ENCODE peak calls at places on chromosomes 6 and 20, in nine cellular contexts. One of them, this sample, is unnamed.

GRCh38 chr6:107386340-107386739 is 73.0 kb downstream of the PDSS2 start:
- DNase-seq in GM23338: no peak
- DNase-seq in transverse colon: no peak
- DNase-seq in HL-60: no peak
- DNase-seq in sigmoid colon: no peak
- DNase-seq in H1: no peak
- DNase-seq in HCT116: no peak
- DNase-seq in stomach: no peak
- DNase-seq in upper lobe of left lung: no peak
- DNase-seq in this sample: no peak

GRCh38 chr6:76708641-76709331 is 636.3 kb upstream of the IMPG1 start:
- DNase-seq in transverse colon: no peak
- DNase-seq in GM23338: peak
- DNase-seq in HL-60: no peak
- DNase-seq in stomach: no peak
- DNase-seq in sigmoid colon: no peak
- DNase-seq in HCT116: peak
- DNase-seq in upper lobe of left lung: no peak
- DNase-seq in H1: no peak
- DNase-seq in this sample: no peak

GRCh38 chr20:17611540-17612286 is 41.8 kb downstream of the DSTN start:
- DNase-seq in GM23338: peak
- DNase-seq in stomach: peak
- DNase-seq in HL-60: no peak
- DNase-seq in H1: no peak
- DNase-seq in HCT116: peak
- DNase-seq in sigmoid colon: peak
- DNase-seq in upper lobe of left lung: peak
- DNase-seq in transverse colon: peak
- DNase-seq in this sample: peak

GRCh38 chr6:166958926-166959861 is 2.8 kb upstream of the RNASET2 start:
- DNase-seq in H1: no peak
- DNase-seq in stomach: no peak
- DNase-seq in HCT116: no peak
- DNase-seq in upper lobe of left lung: no peak
- DNase-seq in GM23338: no peak
- DNase-seq in HL-60: peak
- DNase-seq in transverse colon: peak
- DNase-seq in sigmoid colon: no peak
- DNase-seq in this sample: peak

GRCh38 chr6:26575494-26575939 is 21.2 kb upstream of the ABT1 start:
- DNase-seq in H1: no peak
- DNase-seq in GM23338: peak
- DNase-seq in stomach: no peak
- DNase-seq in HCT116: no peak
- DNase-seq in upper lobe of left lung: no peak
- DNase-seq in sigmoid colon: no peak
- DNase-seq in HL-60: peak
- DNase-seq in transverse colon: no peak
- DNase-seq in this sample: no peak

GRCh38 chr6:6684365-6684833 is 95.9 kb downstream of the LY86 start:
- DNase-seq in H1: no peak
- DNase-seq in HCT116: no peak
- DNase-seq in stomach: no peak
- DNase-seq in upper lobe of left lung: no peak
- DNase-seq in transverse colon: no peak
- DNase-seq in GM23338: no peak
- DNase-seq in HL-60: no peak
- DNase-seq in sigmoid colon: no peak
- DNase-seq in this sample: no peak

GRCh38 chr6:20211037-20211940 is 980 bp downstream of the MBOAT1 start:
- DNase-seq in transverse colon: peak
- DNase-seq in HCT116: no peak
- DNase-seq in HL-60: no peak
- DNase-seq in sigmoid colon: no peak
- DNase-seq in stomach: peak
- DNase-seq in GM23338: peak
- DNase-seq in H1: no peak
- DNase-seq in upper lobe of left lung: no peak
- DNase-seq in this sample: no peak

GRCh38 chr6:112827793-112828192 is 480.7 kb downstream of the RFPL4B start:
- DNase-seq in sigmoid colon: peak
- DNase-seq in GM23338: no peak
- DNase-seq in HL-60: no peak
- DNase-seq in HCT116: no peak
- DNase-seq in H1: no peak
- DNase-seq in upper lobe of left lung: no peak
- DNase-seq in transverse colon: peak
- DNase-seq in stomach: no peak
- DNase-seq in this sample: no peak

GRCh38 chr6:25958700-25959162 is 3.9 kb upstream of the TRIM38 start:
- DNase-seq in transverse colon: no peak
- DNase-seq in HCT116: no peak
- DNase-seq in HL-60: no peak
- DNase-seq in stomach: no peak
- DNase-seq in GM23338: peak
- DNase-seq in sigmoid colon: no peak
- DNase-seq in upper lobe of left lung: no peak
- DNase-seq in H1: no peak
- DNase-seq in this sample: no peak

GRCh38 chr20:40668449-40669228 is 20.4 kb downstream of the MAFB start:
- DNase-seq in H1: no peak
- DNase-seq in stomach: no peak
- DNase-seq in upper lobe of left lung: no peak
- DNase-seq in HL-60: no peak
- DNase-seq in GM23338: no peak
- DNase-seq in transverse colon: no peak
- DNase-seq in sigmoid colon: no peak
- DNase-seq in HCT116: no peak
- DNase-seq in this sample: no peak

DNA sequence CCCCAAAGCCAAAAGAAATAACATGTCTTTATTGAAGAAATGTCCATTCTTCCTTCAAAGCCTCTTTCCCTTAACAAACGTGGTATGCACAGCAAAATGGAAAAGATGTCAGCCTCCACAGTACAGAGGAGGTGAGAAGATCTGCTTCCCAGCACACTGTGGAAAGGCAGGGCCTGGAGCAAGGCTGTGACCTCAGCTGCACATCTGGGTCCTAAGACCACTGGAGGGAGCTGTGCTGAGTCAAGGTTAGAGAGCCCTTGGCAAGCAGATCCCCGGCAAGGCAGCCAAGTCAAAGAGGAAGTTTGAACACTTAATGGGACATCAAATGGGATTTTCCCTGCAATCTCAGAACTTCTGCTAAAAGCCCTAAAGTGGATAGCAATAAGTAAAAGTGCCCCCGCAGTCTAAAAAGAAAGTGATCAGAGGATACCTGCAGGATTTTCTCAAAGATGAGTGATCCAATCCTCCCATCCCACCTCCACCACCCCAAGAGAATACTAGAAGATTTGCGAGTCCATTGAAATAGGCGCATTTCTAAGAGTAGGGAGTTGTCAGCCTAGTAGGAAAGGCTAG is 39.4 kb downstream of the UNC5CL start:
- DNase-seq in HCT116: peak
- DNase-seq in GM23338: peak
- DNase-seq in sigmoid colon: peak
- DNase-seq in H1: peak
- DNase-seq in upper lobe of left lung: no peak
- DNase-seq in transverse colon: peak
- DNase-seq in HL-60: peak
- DNase-seq in stomach: peak
- DNase-seq in this sample: no peak
- TF ChIP-seq CTCF in HCT116: peak
- TF ChIP-seq CTCF in GM23338: peak
- TF ChIP-seq CTCF in sigmoid colon: no peak
- TF ChIP-seq CTCF in H1: peak
- TF ChIP-seq CTCF in upper lobe of left lung: no peak
- TF ChIP-seq CTCF in transverse colon: peak
- TF ChIP-seq CTCF in HL-60: peak
- TF ChIP-seq CTCF in stomach: peak
- TF ChIP-seq CTCF in this sample: peak

DNA sequence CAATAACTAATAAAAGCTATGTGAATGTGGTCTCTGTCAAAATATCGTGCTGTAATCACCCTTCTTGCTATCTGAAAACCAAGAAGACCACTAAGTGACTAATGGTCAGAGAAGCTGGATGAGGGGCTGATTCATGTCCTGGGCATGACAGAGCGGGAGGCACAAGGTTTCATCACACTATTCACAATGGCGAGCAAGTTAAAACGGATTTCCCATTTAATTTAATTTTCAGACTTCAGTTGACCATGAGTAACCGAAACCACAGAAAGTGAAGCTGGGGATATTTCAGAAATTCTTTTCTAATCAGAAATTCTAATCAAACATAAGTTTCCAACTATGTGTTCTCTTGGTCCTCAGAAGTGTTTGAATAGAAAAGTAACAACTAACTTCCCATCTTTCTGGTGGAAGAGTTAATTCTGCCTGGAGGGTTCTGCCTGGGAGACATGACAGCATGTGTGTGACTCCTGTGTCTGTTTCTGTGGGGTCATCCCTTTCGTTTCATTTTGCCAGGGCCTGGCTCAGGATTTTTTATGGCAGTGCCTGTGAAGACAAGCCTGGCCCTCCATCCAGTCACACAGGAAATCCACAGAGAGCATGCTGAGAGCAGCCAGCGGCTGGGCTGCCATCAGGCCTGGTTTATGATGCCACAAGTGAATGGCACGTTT is 98.9 kb downstream of the FAM120B start:
- DNase-seq in upper lobe of left lung: no peak
- DNase-seq in transverse colon: no peak
- DNase-seq in H1: no peak
- DNase-seq in HCT116: no peak
- DNase-seq in HL-60: no peak
- DNase-seq in stomach: no peak
- DNase-seq in sigmoid colon: no peak
- DNase-seq in GM23338: no peak
- DNase-seq in this sample: no peak
- TF ChIP-seq POLR2AphosphoS5 in upper lobe of left lung: no peak
- TF ChIP-seq POLR2AphosphoS5 in transverse colon: no peak
- TF ChIP-seq POLR2AphosphoS5 in H1: no peak
- TF ChIP-seq POLR2AphosphoS5 in HCT116: no peak
- TF ChIP-seq POLR2AphosphoS5 in HL-60: no peak
- TF ChIP-seq POLR2AphosphoS5 in stomach: no peak
- TF ChIP-seq POLR2AphosphoS5 in sigmoid colon: no peak
- TF ChIP-seq POLR2AphosphoS5 in GM23338: no peak
- TF ChIP-seq POLR2AphosphoS5 in this sample: no peak

DNA sequence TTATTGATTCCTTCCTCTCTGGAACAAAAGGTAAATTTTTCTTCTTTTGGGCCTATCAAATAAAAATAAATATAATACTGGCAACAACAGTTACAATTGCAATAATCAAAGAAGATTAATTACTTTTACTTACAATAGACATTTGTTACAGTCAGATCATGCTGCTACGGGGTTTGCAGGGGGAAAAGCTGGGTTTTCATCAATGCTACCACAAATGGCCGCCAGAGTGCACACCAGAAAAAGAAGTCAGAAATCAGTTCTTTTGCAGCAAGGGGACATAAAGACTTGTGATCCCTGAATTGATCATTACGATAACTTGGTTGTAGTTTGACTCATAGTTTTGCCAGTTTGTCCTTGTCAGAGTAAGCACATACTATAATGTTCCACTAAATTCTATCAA is 714.5 kb upstream of the EYS start:
- DNase-seq in transverse colon: no peak
- DNase-seq in upper lobe of left lung: no peak
- DNase-seq in GM23338: peak
- DNase-seq in H1: no peak
- DNase-seq in HL-60: no peak
- DNase-seq in HCT116: no peak
- DNase-seq in sigmoid colon: no peak
- DNase-seq in stomach: no peak
- DNase-seq in this sample: no peak
- TF ChIP-seq CTCF in transverse colon: no peak
- TF ChIP-seq CTCF in upper lobe of left lung: no peak
- TF ChIP-seq CTCF in GM23338: peak
- TF ChIP-seq CTCF in H1: no peak
- TF ChIP-seq CTCF in HL-60: no peak
- TF ChIP-seq CTCF in HCT116: no peak
- TF ChIP-seq CTCF in sigmoid colon: no peak
- TF ChIP-seq CTCF in stomach: no peak
- TF ChIP-seq CTCF in this sample: no peak

GRCh38 chr20:45372241-45372640 is 5.9 kb downstream of the TP53TG5 start:
- DNase-seq in stomach: no peak
- DNase-seq in upper lobe of left lung: peak
- DNase-seq in H1: no peak
- DNase-seq in GM23338: no peak
- DNase-seq in HL-60: no peak
- DNase-seq in transverse colon: no peak
- DNase-seq in HCT116: no peak
- DNase-seq in sigmoid colon: no peak
- DNase-seq in this sample: no peak

GRCh38 chr20:45374966-45375365 is 3.2 kb downstream of the TP53TG5 start:
- DNase-seq in GM23338: no peak
- DNase-seq in stomach: no peak
- DNase-seq in sigmoid colon: no peak
- DNase-seq in upper lobe of left lung: peak
- DNase-seq in transverse colon: no peak
- DNase-seq in H1: no peak
- DNase-seq in HL-60: no peak
- DNase-seq in HCT116: no peak
- DNase-seq in this sample: no peak

GRCh38 chr20:45372646-45373352 is 5.3 kb downstream of the TP53TG5 start:
- DNase-seq in transverse colon: no peak
- DNase-seq in HCT116: no peak
- DNase-seq in H1: no peak
- DNase-seq in stomach: no peak
- DNase-seq in GM23338: peak
- DNase-seq in HL-60: no peak
- DNase-seq in upper lobe of left lung: peak
- DNase-seq in sigmoid colon: peak
- DNase-seq in this sample: peak

GRCh38 chr20:45374101-45374467 is 4.0 kb downstream of the TP53TG5 start:
- DNase-seq in H1: no peak
- DNase-seq in HL-60: no peak
- DNase-seq in transverse colon: no peak
- DNase-seq in stomach: no peak
- DNase-seq in upper lobe of left lung: no peak
- DNase-seq in sigmoid colon: no peak
- DNase-seq in HCT116: no peak
- DNase-seq in GM23338: no peak
- DNase-seq in this sample: no peak

DNA sequence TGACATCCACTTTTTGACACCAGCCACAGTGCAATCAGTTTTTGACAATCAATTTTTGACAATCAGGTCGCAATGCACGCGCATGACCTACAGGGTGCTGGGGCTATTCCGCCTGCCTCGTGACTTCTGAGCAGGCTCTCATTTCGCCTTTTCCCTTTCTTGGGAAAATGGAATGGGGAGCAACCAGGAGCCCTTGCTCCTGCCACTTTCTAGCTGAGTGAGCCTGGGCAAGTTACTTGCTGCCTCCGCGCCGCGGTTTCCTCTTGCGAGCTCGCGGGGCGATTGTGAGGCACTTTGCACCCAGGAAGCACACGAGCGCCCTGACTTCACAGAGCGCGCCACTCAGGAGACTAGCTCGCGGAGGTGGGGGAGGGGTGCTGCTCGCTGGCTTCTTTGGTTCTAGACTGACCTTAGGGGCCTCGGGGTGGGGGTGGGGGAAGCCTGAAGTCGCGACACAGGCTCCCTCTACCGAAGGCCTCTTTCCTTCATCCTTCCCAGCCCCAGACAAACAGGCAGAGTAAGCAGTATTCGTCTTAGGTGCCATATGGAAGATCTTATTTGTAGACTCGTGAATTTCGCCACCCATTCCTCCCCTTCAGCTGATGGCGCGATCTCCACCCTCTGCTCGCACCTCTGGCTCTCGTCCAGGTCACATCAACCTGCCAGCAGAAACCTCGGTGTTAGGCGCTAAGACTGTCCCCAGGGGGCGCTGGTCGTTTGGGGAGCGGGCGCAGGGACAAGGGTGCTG is 4.6 kb downstream of the TP53TG5 start:
- DNase-seq in sigmoid colon: peak
- DNase-seq in upper lobe of left lung: peak
- DNase-seq in stomach: peak
- DNase-seq in H1: peak
- DNase-seq in HCT116: peak
- DNase-seq in GM23338: peak
- DNase-seq in HL-60: peak
- DNase-seq in transverse colon: peak
- DNase-seq in this sample: peak
- TF ChIP-seq POLR2AphosphoS5 in sigmoid colon: peak
- TF ChIP-seq POLR2AphosphoS5 in upper lobe of left lung: peak
- TF ChIP-seq POLR2AphosphoS5 in stomach: peak
- TF ChIP-seq POLR2AphosphoS5 in H1: no peak
- TF ChIP-seq POLR2AphosphoS5 in HCT116: no peak
- TF ChIP-seq POLR2AphosphoS5 in GM23338: no peak
- TF ChIP-seq POLR2AphosphoS5 in HL-60: peak
- TF ChIP-seq POLR2AphosphoS5 in transverse colon: no peak
- TF ChIP-seq POLR2AphosphoS5 in this sample: peak

This sample was measured in spleen.